ENCODE peak calls at places on chromosomes 6 and 20, in seven cellular contexts. D is thyroid gland, I is MM.1S, R is DND-41, G is cardiac muscle cell, L is small intestine, N is endothelial cell of umbilical vein. K is an unnamed sample. For H3K4me1, the result is how much of the 10 kb centered on the place peaks cover.

GRCh38 chr6:63477422-63478040 is 94.7 kb upstream of the LOC128125822 start:
- DNase-seq in I (no peak), D (no peak), N (no peak), G (no peak), R (no peak), L (peak), K (no peak)

GRCh38 chr20:51735728-51736600 is 32.2 kb downstream of the ATP9A start:
- DNase-seq in D (no peak), L (peak), N (no peak), G (no peak), I (no peak), R (no peak), K (no peak)

GRCh38 chr20:64056889-64057627 is 5.9 kb upstream of the TCEA2 start:
- DNase-seq in N (peak), D (no peak), I (no peak), R (no peak), L (no peak), G (no peak), K (no peak)

GRCh38 chr6:85323435-85324040 is 126.3 kb upstream of the NT5E start:
- DNase-seq in N (peak), I (peak), R (peak), D (peak), L (peak), G (peak), K (peak)

GRCh38 chr6:106963544-106963943 is 11.0 kb downstream of the CD24 start:
- DNase-seq in N (no peak), R (no peak), I (no peak), L (no peak), G (no peak), D (peak), K (no peak)

GRCh38 chr6:126919947-126920346 is 198.5 kb upstream of the RSPO3 start:
- DNase-seq in I (no peak), G (peak), D (no peak), L (no peak), R (no peak), N (peak), K (no peak)

GRCh38 chr6:116529466-116529969 is 16.0 kb downstream of the TRAPPC3L start:
- DNase-seq in N (no peak), G (no peak), L (no peak), I (no peak), R (no peak), D (no peak), K (no peak)

GRCh38 chr6:157182503-157183254 is 140.6 kb downstream of the TMEM242 start:
- DNase-seq in N (no peak), D (no peak), G (no peak), L (no peak), R (no peak), I (no peak), K (no peak)

GRCh38 chr6:168060521-168060931 is 18.5 kb downstream of the FRMD1 start:
- DNase-seq in G (peak), L (peak), D (peak), N (no peak), I (no peak), R (no peak), K (no peak)

GRCh38 chr6:33492093-33492492 is 37.7 kb downstream of the ZBTB9 start:
- DNase-seq in N (no peak), R (no peak), G (no peak), D (no peak), I (no peak), L (no peak), K (no peak)

GRCh38 chr6:93684339-93684738 is 265.0 kb upstream of the EPHA7 start:
- DNase-seq in I (no peak), G (no peak), L (peak), R (no peak), N (no peak), D (no peak), K (no peak)

GRCh38 chr6:169172946-169173345 is 80.7 kb downstream of the THBS2 start:
- DNase-seq in I (no peak), G (peak), N (no peak), L (no peak), R (no peak), D (no peak), K (no peak)

GRCh38 chr6:8236956-8237355 is 134.6 kb upstream of the EEF1E1 start:
- DNase-seq in N (no peak), L (no peak), I (no peak), R (no peak), D (no peak), G (no peak), K (no peak)

GRCh38 chr20:35695978-35696377 is 3.2 kb downstream of the NFS1 start:
- DNase-seq in D (no peak), R (no peak), N (no peak), I (no peak), L (no peak), G (no peak), K (no peak)

GRCh38 chr20:47703748-47704147 is 81.5 kb downstream of the SULF2 start:
- DNase-seq in I (no peak), D (no peak), N (no peak), L (no peak), R (no peak), G (peak), K (no peak)

GRCh38 chr6:78909391-78909790 is 42.0 kb downstream of the IRAK1BP1 start:
- DNase-seq in G (peak), N (no peak), L (no peak), I (peak), R (no peak), D (no peak), K (no peak)

GRCh38 chr20:52410746-52411317 is 219.3 kb upstream of the ZFP64 start:
- DNase-seq in N (no peak), I (no peak), L (no peak), D (no peak), G (peak), R (no peak), K (no peak)

GRCh38 chr6:136323431-136324112 is 33.9 kb upstream of the BCLAF1 start:
- DNase-seq in I (no peak), L (no peak), G (peak), N (no peak), D (no peak), R (no peak), K (no peak)

GRCh38 chr20:52481443-52481842 is 289.9 kb upstream of the ZFP64 start:
- DNase-seq in R (no peak), I (no peak), L (no peak), G (peak), D (no peak), N (peak), K (no peak)

GRCh38 chr20:53579581-53580375 is 13.9 kb downstream of the ZNF217 start:
- DNase-seq in G (peak), L (peak), N (peak), I (no peak), D (no peak), R (no peak), K (peak)

GRCh38 chr6:21079468-21080048 is 514.0 kb upstream of the SOX4 start:
- DNase-seq in I (no peak), R (no peak), G (peak), D (peak), L (no peak), N (no peak), K (no peak)

GRCh38 chr20:52105573-52106422 is 85.8 kb downstream of the ZFP64 start:
- DNase-seq in G (peak), D (peak), N (peak), I (no peak), L (no peak), R (no peak), K (no peak)

GRCh38 chr6:127188752-127189151 is 70.3 kb downstream of the RSPO3 start:
- DNase-seq in L (no peak), R (no peak), N (no peak), I (no peak), D (no peak), G (no peak), K (no peak)

GRCh38 chr20:48336647-48337046 is 491.2 kb downstream of the PREX1 start:
- DNase-seq in G (no peak), R (no peak), I (no peak), D (no peak), L (no peak), N (no peak), K (no peak)

GRCh38 chr6:144895890-144896289 is 610.8 kb downstream of the UTRN start:
- DNase-seq in R (no peak), I (no peak), D (peak), N (no peak), G (no peak), L (no peak), K (no peak)

GRCh38 chr6:113586413-113586812 is 270.7 kb upstream of the MARCKS start:
- DNase-seq in I (no peak), G (peak), R (no peak), D (no peak), L (no peak), N (no peak), K (no peak)

GRCh38 chr20:48875914-48876240 is 45.6 kb upstream of the ARFGEF2 start:
- DNase-seq in L (no peak), G (peak), N (no peak), R (no peak), D (peak), I (no peak), K (no peak)

GRCh38 chr6:47135772-47136171 is 93.6 kb upstream of the ADGRF1 start:
- DNase-seq in G (peak), N (peak), D (no peak), R (no peak), L (peak), I (no peak), K (no peak)

GRCh38 chr20:3727333-3728035 is 5.0 kb upstream of the HSPA12B start:
- DNase-seq in L (no peak), D (no peak), N (no peak), I (no peak), G (peak), R (no peak), K (no peak)

GRCh38 chr20:38799248-38799647 is 6.2 kb upstream of the PPP1R16B start:
- DNase-seq in I (no peak), R (no peak), L (no peak), N (peak), G (no peak), D (no peak), K (no peak)

GRCh38 chr6:36636283-36636682 is 42.1 kb downstream of the SRSF3 start:
- DNase-seq in G (peak), D (no peak), I (no peak), L (no peak), R (no peak), N (no peak), K (no peak)

GRCh38 chr6:28078050-28078449 is 2.3 kb upstream of the ZNF165 start:
- DNase-seq in N (no peak), L (no peak), D (no peak), G (peak), I (no peak), R (no peak), K (no peak)

GRCh38 chr6:96582457-96582856 is 19.5 kb downstream of the FHL5 start:
- DNase-seq in N (no peak), I (no peak), R (no peak), G (no peak), L (no peak), D (no peak), K (no peak)

GRCh38 chr6:90610671-90611542 is 24.0 kb upstream of the MAP3K7 start:
- DNase-seq in L (no peak), G (peak), I (peak), R (no peak), N (peak), D (peak), K (peak)

GRCh38 chr6:135066806-135067205 is 12.2 kb upstream of the HBS1L start:
- DNase-seq in D (no peak), G (no peak), N (no peak), L (no peak), R (no peak), I (no peak), K (no peak)
- H3K4me1 ChIP-seq in D (under half), G (under half), N (under half), L (under half), R (under half), I (under half), K (under half)

GRCh38 chr20:2300002-2300401 is 4.2 kb downstream of the TGM3 start:
- DNase-seq in I (no peak), D (no peak), R (no peak), N (no peak), G (no peak), L (no peak), K (no peak)
- H3K27ac ChIP-seq in I (no peak), D (no peak), R (no peak), N (no peak), G (no peak), L (no peak), K (no peak)

GRCh38 chr6:14709066-14709670 is 536.7 kb upstream of the JARID2 start:
- DNase-seq in G (no peak), R (no peak), I (no peak), N (no peak), D (no peak), L (no peak), K (no peak)

GRCh38 chr6:14705841-14706377 is 540.0 kb upstream of the JARID2 start:
- DNase-seq in L (peak), G (peak), R (no peak), I (no peak), N (no peak), D (no peak), K (no peak)

GRCh38 chr6:14709900-14710299 is 536.0 kb upstream of the JARID2 start:
- DNase-seq in N (no peak), R (no peak), L (no peak), D (no peak), I (no peak), G (no peak), K (no peak)

GRCh38 chr6:14706378-14706929 is 539.4 kb upstream of the JARID2 start:
- DNase-seq in I (no peak), G (peak), D (no peak), R (no peak), N (no peak), L (no peak), K (no peak)

GRCh38 chr6:14707971-14708465 is 537.9 kb upstream of the JARID2 start:
- DNase-seq in R (no peak), I (no peak), D (no peak), N (no peak), G (no peak), L (no peak), K (no peak)
- H3K4me1 ChIP-seq in R (under half), I (under half), D (under half), N (under half), G (under half), L (under half), K (under half)

DNA sequence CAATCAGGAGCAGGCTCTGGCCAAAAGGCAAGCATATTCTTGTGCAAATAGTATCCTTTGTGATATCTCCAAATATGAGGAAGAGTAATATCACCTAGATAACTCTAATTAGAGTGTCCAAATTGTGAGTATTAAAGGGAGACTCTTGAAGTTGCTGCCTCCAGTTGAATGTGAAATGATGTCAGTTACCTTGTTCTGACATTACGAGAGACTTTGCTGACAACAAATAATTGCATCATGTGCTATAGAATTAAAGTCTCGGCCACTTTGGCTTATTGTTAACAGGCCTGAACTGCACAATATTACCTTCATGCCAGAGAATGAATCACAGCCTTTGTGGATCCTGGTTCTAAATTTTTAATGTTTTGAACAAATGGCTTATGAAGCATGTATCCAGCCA is 106.5 kb downstream of the AIG1 start:
- DNase-seq in L (no peak), N (no peak), D (no peak), G (no peak), R (no peak), I (no peak), K (no peak)
- H3K27ac ChIP-seq in L (no peak), N (no peak), D (no peak), G (no peak), R (no peak), I (no peak), K (no peak)

DNA sequence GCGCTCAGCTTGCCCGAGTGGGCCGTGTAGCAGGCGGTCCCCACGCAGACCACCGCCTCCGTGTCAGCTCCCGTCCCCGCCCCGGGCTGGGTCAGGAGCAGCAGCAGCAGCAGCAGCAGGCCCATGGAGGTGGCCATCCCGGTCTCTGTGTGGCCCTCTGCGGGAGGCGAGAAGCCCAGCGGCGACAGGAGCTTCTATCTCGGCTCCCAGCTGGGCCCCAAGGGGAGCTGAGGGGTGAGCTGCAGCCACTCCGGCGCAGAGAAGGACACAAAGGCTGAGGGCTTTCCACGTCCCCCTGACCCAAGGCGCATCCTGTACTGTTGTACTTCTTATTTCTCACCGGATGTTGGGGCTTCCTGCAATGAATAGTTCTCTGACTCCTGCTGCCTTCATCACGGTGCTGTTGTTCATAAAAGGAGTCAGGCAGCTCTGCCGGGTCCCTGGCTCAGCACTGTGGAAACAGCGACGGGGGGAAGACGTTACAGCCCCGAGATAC is at the start of gene CD93:
- DNase-seq in I (no peak), G (peak), N (peak), R (peak), D (no peak), L (no peak), K (no peak)
- H3K4me1 ChIP-seq in I (under half), G (under half), N (half or more), R (under half), D (under half), L (under half), K (under half)

GRCh38 chr20:45359069-45359405 is 3.9 kb upstream of the SYS1 start:
- DNase-seq in N (peak), G (peak), L (no peak), R (no peak), D (no peak), I (no peak), K (no peak)
- H3K27ac ChIP-seq in N (peak), G (peak), L (peak), R (no peak), D (peak), I (no peak), K (no peak)

GRCh38 chr6:35028781-35029180 is 112.4 kb downstream of the TCP11 start:
- DNase-seq in G (no peak), L (no peak), D (no peak), N (no peak), R (no peak), I (no peak), K (no peak)
- H3K4me1 ChIP-seq in G (under half), L (under half), D (under half), N (under half), R (under half), I (under half), K (under half)

DNA sequence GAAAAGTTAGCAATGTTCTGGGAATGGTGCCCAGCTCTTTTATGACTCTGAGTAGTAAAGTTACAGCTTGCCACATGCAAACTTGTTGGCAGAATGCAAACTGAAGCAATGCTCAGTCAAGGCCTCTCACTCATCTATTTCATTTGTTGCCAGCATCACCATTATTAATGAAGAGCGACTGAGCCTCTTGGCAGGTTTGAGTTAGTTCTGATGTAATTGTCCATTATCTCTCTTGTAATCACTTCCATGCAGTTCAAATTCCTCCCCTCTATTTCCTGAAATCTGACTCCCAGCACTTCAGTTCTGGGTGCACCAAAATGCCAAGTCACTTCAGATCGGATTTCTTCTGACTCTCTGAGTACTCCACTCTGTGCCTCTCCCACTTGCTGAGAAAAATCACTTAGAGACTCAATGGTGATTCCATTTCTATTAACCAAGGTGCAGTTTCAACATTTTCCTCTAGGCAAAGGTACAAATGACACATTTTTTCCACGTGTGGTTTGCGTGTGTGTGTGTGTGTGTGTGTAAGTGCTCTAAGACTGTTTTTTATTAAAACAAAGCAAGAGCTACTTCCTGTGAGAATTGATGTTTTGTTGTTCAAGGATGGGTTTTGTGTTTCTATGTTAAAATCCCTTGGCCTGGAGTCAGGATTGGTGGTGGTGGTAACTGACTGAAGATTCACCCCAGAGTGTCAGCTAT is 154.2 kb upstream of the STMND1 start:
- DNase-seq in R (no peak), I (no peak), D (peak), L (no peak), N (peak), G (peak), K (no peak)
- H3K27ac ChIP-seq in R (no peak), I (no peak), D (no peak), L (no peak), N (no peak), G (peak), K (no peak)

GRCh38 chr20:62716198-62716940 is 7.7 kb downstream of the NTSR1 start:
- DNase-seq in N (no peak), L (peak), I (no peak), D (no peak), R (peak), G (no peak), K (no peak)

GRCh38 chr20:62714006-62714405 is 5.4 kb downstream of the NTSR1 start:
- DNase-seq in N (no peak), D (no peak), L (no peak), G (no peak), R (no peak), I (no peak), K (no peak)

GRCh38 chr20:62715201-62715600 is 6.6 kb downstream of the NTSR1 start:
- DNase-seq in L (no peak), I (no peak), N (no peak), D (no peak), R (no peak), G (no peak), K (no peak)

GRCh38 chr20:62716941-62717310 is 8.3 kb downstream of the NTSR1 start:
- DNase-seq in G (no peak), L (no peak), I (no peak), R (no peak), D (no peak), N (no peak), K (no peak)

DNA sequence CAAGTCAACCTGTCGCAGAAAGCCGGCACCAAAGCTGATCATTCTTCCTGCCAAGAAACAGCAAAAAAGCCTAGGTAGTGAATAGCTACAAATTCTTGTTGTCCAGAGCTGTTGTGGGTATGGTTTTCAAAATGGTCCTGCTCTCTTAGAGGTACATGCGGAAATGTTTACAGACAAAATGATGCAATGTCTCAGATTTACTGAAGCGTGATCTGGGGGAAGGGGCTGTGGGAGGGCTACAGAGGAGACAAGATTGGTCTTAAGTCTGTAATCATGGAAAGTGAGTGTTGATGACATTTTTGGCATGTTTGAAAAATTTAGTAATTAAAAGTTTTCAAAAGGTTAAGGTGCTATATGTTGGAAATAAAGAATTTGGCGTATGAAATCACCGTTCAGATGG is 6.2 kb downstream of the NTSR1 start:
- DNase-seq in R (no peak), L (no peak), N (no peak), G (no peak), D (no peak), I (no peak), K (no peak)
- H3K4me1 ChIP-seq in R (under half), L (under half), N (under half), G (under half), D (under half), I (under half), K (under half)

K was measured in naive thymus-derived CD4-positive, alpha-beta T cell.